ENCODE peak calls at places on chromosomes 11 and 22, in eight cellular contexts. Y is A549, W is ovary, X is K562, E is suprapubic skin, M is transverse colon, K is sigmoid colon, C is tibial nerve. S is an unnamed sample.

GRCh38 chr11:85406841-85407240 is 220.3 kb downstream of the DLG2 start:
- DNase-seq in Y (no peak), W (no peak), X (no peak), E (no peak), M (no peak), K (no peak), C (no peak), S (no peak)

GRCh38 chr22:19132693-19133400 is 1.7 kb downstream of the TSSK2 start:
- DNase-seq in Y (no peak), W (no peak), X (no peak), E (no peak), M (no peak), K (no peak), C (no peak), S (no peak)

GRCh38 chr11:30128269-30128932 is 102.4 kb upstream of the FSHB start:
- DNase-seq in Y (peak), W (no peak), X (peak), E (no peak), M (no peak), K (no peak), C (no peak), S (no peak)

GRCh38 chr11:86638673-86639072 is 33.7 kb downstream of the ME3 start:
- DNase-seq in Y (no peak), W (no peak), X (no peak), E (no peak), M (no peak), K (no peak), C (no peak), S (no peak)

GRCh38 chr11:102886999-102887398 is 12.2 kb upstream of the MMP12 start:
- DNase-seq in Y (no peak), W (no peak), X (no peak), E (no peak), M (no peak), K (no peak), C (no peak), S (no peak)

GRCh38 chr11:71433648-71434450 is 14.3 kb downstream of the DHCR7 start:
- DNase-seq in Y (no peak), W (peak), X (no peak), E (peak), M (peak), K (no peak), C (no peak), S (peak)

GRCh38 chr22:37154925-37155712 is 5.4 kb upstream of the IL2RB start:
- DNase-seq in Y (no peak), W (no peak), X (no peak), E (no peak), M (no peak), K (no peak), C (no peak), S (no peak)

GRCh38 chr11:30859709-30860108 is 273.6 kb upstream of the MPPED2 start:
- DNase-seq in Y (no peak), W (no peak), X (no peak), E (no peak), M (no peak), K (no peak), C (no peak), S (no peak)

GRCh38 chr11:31799036-31799793 is 11.9 kb downstream of the PAX6 start:
- DNase-seq in Y (no peak), W (no peak), X (no peak), E (no peak), M (no peak), K (no peak), C (no peak), S (no peak)

GRCh38 chr11:68202165-68202564 is 10.9 kb downstream of the KMT5B start:
- DNase-seq in Y (no peak), W (no peak), X (no peak), E (no peak), M (no peak), K (no peak), C (no peak), S (no peak)

GRCh38 chr11:128294685-128295079 is 292.7 kb downstream of the ETS1 start:
- DNase-seq in Y (no peak), W (no peak), X (no peak), E (no peak), M (no peak), K (no peak), C (no peak), S (no peak)

GRCh38 chr11:8586184-8586583 is 7.8 kb downstream of the STK33 start:
- DNase-seq in Y (no peak), W (no peak), X (no peak), E (no peak), M (no peak), K (no peak), C (no peak), S (no peak)

GRCh38 chr11:17741487-17741886 is 6.9 kb downstream of the KCNC1 start:
- DNase-seq in Y (no peak), W (no peak), X (no peak), E (no peak), M (no peak), K (peak), C (no peak), S (no peak)

GRCh38 chr22:40757071-40757470 is 62.1 kb downstream of the SLC25A17 start:
- DNase-seq in Y (no peak), W (no peak), X (no peak), E (no peak), M (no peak), K (no peak), C (no peak), S (no peak)

GRCh38 chr22:48737461-48738203 is 1090.0 kb downstream of the BRD1 start:
- DNase-seq in Y (no peak), W (no peak), X (no peak), E (peak), M (no peak), K (peak), C (no peak), S (no peak)

GRCh38 chr11:107293677-107294344 is 163.8 kb downstream of the CWF19L2 start:
- DNase-seq in Y (no peak), W (no peak), X (no peak), E (no peak), M (no peak), K (no peak), C (no peak), S (no peak)

GRCh38 chr11:129644326-129644725 is 171.3 kb upstream of the TMEM45B start:
- DNase-seq in Y (no peak), W (no peak), X (no peak), E (no peak), M (no peak), K (no peak), C (no peak), S (no peak)

GRCh38 chr11:118929496-118930151 is 3.9 kb upstream of the BCL9L start:
- DNase-seq in Y (peak), W (peak), X (peak), E (peak), M (peak), K (peak), C (peak), S (peak)
- TF ChIP-seq EP300 in Y (no peak), W (no peak), X (no peak), E (no peak), M (no peak), K (no peak), C (no peak), S (no peak)

GRCh38 chr22:41998361-41999261 is at the start of gene WBP2NL:
- DNase-seq in Y (peak), W (peak), X (peak), E (peak), M (peak), K (peak), C (peak), S (peak)
- TF ChIP-seq POLR2A in Y (peak), W (no peak), X (no peak), E (no peak), M (peak), K (no peak), C (peak), S (no peak)

DNA sequence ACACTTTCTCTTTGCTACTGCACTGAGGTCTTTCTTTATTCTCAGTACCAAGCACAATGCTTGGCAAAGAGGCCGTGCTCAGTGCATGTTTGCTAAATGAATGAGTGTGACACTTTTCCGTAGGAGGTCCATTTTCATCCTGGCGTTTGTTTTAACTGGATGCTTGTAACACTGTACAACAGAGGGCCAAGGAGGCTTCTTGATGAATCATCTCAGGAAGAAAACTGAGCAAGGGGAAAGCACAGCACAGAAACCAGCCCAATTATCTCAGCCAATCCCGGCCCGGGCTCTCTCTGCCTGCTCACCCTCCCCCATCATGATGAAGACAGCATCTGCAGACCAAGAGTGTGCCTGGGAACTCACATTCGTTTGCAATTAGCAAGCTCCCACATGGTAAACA is 570.3 kb downstream of the OPCML start:
- DNase-seq in Y (no peak), W (no peak), X (no peak), E (no peak), M (no peak), K (no peak), C (no peak), S (no peak)
- TF ChIP-seq EP300 in Y (no peak), W (no peak), X (no peak), E (no peak), M (no peak), K (no peak), C (no peak), S (no peak)

GRCh38 chr22:22939537-22940368 is 52.1 kb downstream of the IGLL5 start:
- DNase-seq in Y (no peak), W (no peak), X (peak), E (peak), M (peak), K (no peak), C (no peak), S (no peak)

GRCh38 chr22:22943521-22944267 is 56.1 kb downstream of the IGLL5 start:
- DNase-seq in Y (no peak), W (no peak), X (peak), E (peak), M (peak), K (no peak), C (no peak), S (peak)

GRCh38 chr22:22940961-22941605 is 53.5 kb downstream of the IGLL5 start:
- DNase-seq in Y (no peak), W (no peak), X (no peak), E (peak), M (peak), K (peak), C (peak), S (peak)

GRCh38 chr22:22942511-22943329 is 55.1 kb downstream of the IGLL5 start:
- DNase-seq in Y (peak), W (peak), X (peak), E (peak), M (peak), K (peak), C (peak), S (peak)

DNA sequence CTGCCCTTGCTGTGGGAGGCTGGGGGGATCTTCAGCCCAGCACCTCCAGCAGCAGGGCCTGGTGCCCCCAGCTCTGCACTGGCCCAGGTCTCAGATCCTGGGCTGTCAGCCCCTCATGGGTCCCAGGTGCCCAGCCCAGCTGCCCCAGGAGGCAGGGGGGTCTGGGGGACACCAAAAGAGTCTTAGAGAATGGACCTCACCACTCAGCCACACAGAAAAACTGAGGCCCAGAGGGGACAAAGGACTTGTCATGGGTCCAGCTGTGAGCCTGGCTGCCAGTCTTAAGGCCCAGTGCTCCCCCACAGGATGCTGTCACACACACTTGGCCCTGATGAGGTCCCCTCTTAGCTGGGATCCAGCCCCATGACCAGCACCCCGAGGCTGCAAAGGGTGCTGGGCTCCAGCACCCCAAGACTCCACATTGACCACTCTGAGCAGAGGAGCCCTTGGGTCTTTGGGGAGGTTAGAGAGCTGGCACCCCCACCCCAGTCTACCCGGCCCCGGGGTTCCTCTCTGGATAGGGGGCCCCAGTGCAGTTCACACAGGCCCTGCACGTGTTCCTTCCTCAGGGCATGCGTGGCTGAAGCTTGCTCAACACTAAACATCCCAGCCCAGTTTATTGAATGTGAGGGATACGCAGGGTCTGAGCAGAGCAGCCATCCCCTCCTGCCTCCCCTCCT is 54.4 kb downstream of the IGLL5 start:
- DNase-seq in Y (no peak), W (no peak), X (no peak), E (peak), M (peak), K (no peak), C (peak), S (peak)
- TF ChIP-seq POLR2A in Y (no peak), W (no peak), X (no peak), E (no peak), M (no peak), K (no peak), C (no peak), S (no peak)

GRCh38 chr11:62340269-62340901 is 3.1 kb downstream of the ASRGL1 start:
- DNase-seq in Y (peak), W (peak), X (peak), E (no peak), M (peak), K (peak), C (peak), S (peak)

GRCh38 chr11:62338218-62338617 is 970 bp downstream of the ASRGL1 start:
- DNase-seq in Y (no peak), W (no peak), X (no peak), E (no peak), M (no peak), K (no peak), C (no peak), S (no peak)

GRCh38 chr11:62333768-62334167 is 3.5 kb upstream of the ASRGL1 start:
- DNase-seq in Y (no peak), W (no peak), X (no peak), E (no peak), M (no peak), K (no peak), C (no peak), S (no peak)

GRCh38 chr11:62336949-62337681 is at the start of gene ASRGL1:
- DNase-seq in Y (peak), W (peak), X (peak), E (peak), M (peak), K (peak), C (peak), S (peak)

DNA sequence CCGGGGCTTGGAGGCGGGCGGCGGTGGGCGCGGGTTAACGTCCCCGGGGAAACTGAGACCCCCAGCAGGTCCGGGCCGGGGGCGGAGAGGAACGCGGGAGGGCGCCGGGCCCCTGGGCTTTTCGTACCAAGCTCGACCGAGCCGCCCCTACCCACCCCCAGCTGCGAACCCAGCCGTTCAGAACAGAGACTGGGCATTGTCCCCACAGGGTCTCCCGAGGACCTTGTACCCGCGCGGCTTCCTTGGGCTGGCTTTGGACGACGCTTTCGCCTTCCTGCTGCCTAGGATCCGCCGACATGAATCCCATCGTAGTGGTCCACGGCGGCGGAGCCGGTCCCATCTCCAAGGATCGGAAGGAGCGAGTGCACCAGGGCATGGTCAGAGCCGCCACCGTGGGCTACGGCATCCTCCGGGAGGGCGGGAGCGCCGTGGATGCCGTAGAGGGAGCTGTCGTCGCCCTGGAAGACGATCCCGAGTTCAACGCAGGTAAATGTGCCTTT is 484 bp downstream of the ASRGL1 start:
- DNase-seq in Y (peak), W (peak), X (peak), E (no peak), M (peak), K (no peak), C (no peak), S (peak)
- TF ChIP-seq EP300 in Y (no peak), W (no peak), X (no peak), E (no peak), M (no peak), K (no peak), C (no peak), S (no peak)